ENCODE peak calls at places on chromosomes 7 and 10, in ten cellular contexts. One of them, this sample, is unnamed.

GRCh38 chr7:107998660-107999480 is 4.1 kb downstream of the LAMB1 start:
- DNase-seq in tibial nerve: no peak
- DNase-seq in GM12878: no peak
- DNase-seq in stomach: no peak
- DNase-seq in ovary: no peak
- DNase-seq in sigmoid colon: no peak
- DNase-seq in K562: no peak
- DNase-seq in H1: no peak
- DNase-seq in transverse colon: no peak
- DNase-seq in A549: no peak
- DNase-seq in this sample: no peak

GRCh38 chr7:39827571-39827970 is 122.5 kb upstream of the CDK13 start:
- DNase-seq in A549: no peak
- DNase-seq in sigmoid colon: no peak
- DNase-seq in K562: no peak
- DNase-seq in GM12878: no peak
- DNase-seq in stomach: no peak
- DNase-seq in transverse colon: no peak
- DNase-seq in ovary: no peak
- DNase-seq in tibial nerve: no peak
- DNase-seq in H1: no peak
- DNase-seq in this sample: no peak

GRCh38 chr10:130421909-130422308 is 285.7 kb downstream of the GLRX3 start:
- DNase-seq in H1: no peak
- DNase-seq in tibial nerve: no peak
- DNase-seq in transverse colon: no peak
- DNase-seq in ovary: no peak
- DNase-seq in A549: no peak
- DNase-seq in stomach: no peak
- DNase-seq in K562: no peak
- DNase-seq in sigmoid colon: no peak
- DNase-seq in GM12878: no peak
- DNase-seq in this sample: no peak

GRCh38 chr7:92179393-92179924 is 517 bp upstream of the LRRD1 start:
- DNase-seq in tibial nerve: no peak
- DNase-seq in GM12878: no peak
- DNase-seq in stomach: no peak
- DNase-seq in transverse colon: no peak
- DNase-seq in K562: no peak
- DNase-seq in A549: no peak
- DNase-seq in ovary: peak
- DNase-seq in sigmoid colon: no peak
- DNase-seq in H1: no peak
- DNase-seq in this sample: no peak

GRCh38 chr7:112745635-112746034 is 44.6 kb downstream of the TMEM168 start:
- DNase-seq in GM12878: no peak
- DNase-seq in ovary: no peak
- DNase-seq in H1: no peak
- DNase-seq in K562: no peak
- DNase-seq in stomach: no peak
- DNase-seq in A549: no peak
- DNase-seq in transverse colon: no peak
- DNase-seq in tibial nerve: no peak
- DNase-seq in sigmoid colon: no peak
- DNase-seq in this sample: no peak

GRCh38 chr10:15237351-15237750 is 68.9 kb upstream of the NMT2 start:
- DNase-seq in H1: no peak
- DNase-seq in tibial nerve: peak
- DNase-seq in K562: no peak
- DNase-seq in A549: peak
- DNase-seq in GM12878: no peak
- DNase-seq in ovary: no peak
- DNase-seq in sigmoid colon: no peak
- DNase-seq in transverse colon: no peak
- DNase-seq in stomach: no peak
- DNase-seq in this sample: no peak

GRCh38 chr7:147245274-147245673 is 1128.7 kb downstream of the CNTNAP2 start:
- DNase-seq in tibial nerve: peak
- DNase-seq in sigmoid colon: no peak
- DNase-seq in A549: peak
- DNase-seq in GM12878: no peak
- DNase-seq in stomach: peak
- DNase-seq in K562: peak
- DNase-seq in transverse colon: peak
- DNase-seq in ovary: no peak
- DNase-seq in H1: peak
- DNase-seq in this sample: no peak

GRCh38 chr10:15120523-15120922 is 23.4 kb downstream of the RPP38 start:
- DNase-seq in GM12878: no peak
- DNase-seq in stomach: no peak
- DNase-seq in transverse colon: no peak
- DNase-seq in K562: no peak
- DNase-seq in tibial nerve: no peak
- DNase-seq in A549: no peak
- DNase-seq in sigmoid colon: no peak
- DNase-seq in H1: no peak
- DNase-seq in ovary: no peak
- DNase-seq in this sample: no peak

GRCh38 chr10:2928219-2928840 is 139.0 kb upstream of the PFKP start:
- DNase-seq in ovary: no peak
- DNase-seq in H1: peak
- DNase-seq in stomach: peak
- DNase-seq in K562: peak
- DNase-seq in A549: peak
- DNase-seq in tibial nerve: peak
- DNase-seq in sigmoid colon: peak
- DNase-seq in GM12878: peak
- DNase-seq in transverse colon: peak
- DNase-seq in this sample: no peak

GRCh38 chr10:132011027-132011426 is 29.3 kb upstream of the BNIP3 start:
- DNase-seq in transverse colon: no peak
- DNase-seq in stomach: no peak
- DNase-seq in H1: no peak
- DNase-seq in ovary: no peak
- DNase-seq in A549: no peak
- DNase-seq in tibial nerve: no peak
- DNase-seq in sigmoid colon: peak
- DNase-seq in K562: no peak
- DNase-seq in GM12878: no peak
- DNase-seq in this sample: no peak

GRCh38 chr7:80386686-80387085 is 125.2 kb downstream of the GNAT3 start:
- DNase-seq in stomach: no peak
- DNase-seq in transverse colon: no peak
- DNase-seq in sigmoid colon: no peak
- DNase-seq in H1: no peak
- DNase-seq in ovary: no peak
- DNase-seq in tibial nerve: no peak
- DNase-seq in K562: no peak
- DNase-seq in GM12878: no peak
- DNase-seq in A549: no peak
- DNase-seq in this sample: no peak

DNA sequence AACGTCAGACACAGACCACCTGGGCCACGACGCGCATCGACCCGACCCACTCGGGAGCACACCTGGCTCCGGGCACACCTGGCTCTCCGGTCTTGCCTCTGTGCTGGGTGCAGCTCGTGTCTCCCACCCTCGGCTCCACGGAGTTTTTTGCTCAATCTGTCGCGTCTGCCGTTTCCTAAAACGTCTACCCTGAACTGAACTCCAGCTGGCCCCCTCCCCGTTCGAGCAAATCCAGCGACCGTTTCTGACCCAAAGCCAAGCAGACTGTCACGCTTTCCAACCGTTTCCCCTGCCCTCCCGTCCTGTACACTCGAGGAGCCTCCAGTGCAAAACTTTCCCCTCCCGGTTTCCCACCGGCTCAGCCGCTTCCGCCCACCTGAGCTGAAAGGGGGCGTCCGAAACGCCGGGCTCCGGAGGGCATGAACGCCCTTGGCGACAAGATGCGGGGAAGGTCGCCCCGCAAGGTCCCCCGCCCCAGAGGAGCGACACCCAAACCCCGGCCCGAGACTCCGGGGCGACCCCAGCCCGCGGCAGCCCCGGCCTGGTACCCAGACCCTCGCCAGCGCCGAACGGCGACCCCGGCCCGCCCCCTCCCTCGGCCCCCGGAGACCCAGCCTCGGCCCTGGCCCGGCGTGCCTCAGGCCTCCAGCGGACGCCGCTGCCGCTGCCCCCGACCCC is 591 bp downstream of the CYTH3 start:
- DNase-seq in GM12878: no peak
- DNase-seq in sigmoid colon: peak
- DNase-seq in stomach: peak
- DNase-seq in K562: peak
- DNase-seq in transverse colon: peak
- DNase-seq in H1: no peak
- DNase-seq in tibial nerve: no peak
- DNase-seq in ovary: peak
- DNase-seq in A549: no peak
- DNase-seq in this sample: peak
- TF ChIP-seq EP300 in GM12878: no peak
- TF ChIP-seq EP300 in sigmoid colon: no peak
- TF ChIP-seq EP300 in stomach: no peak
- TF ChIP-seq EP300 in K562: no peak
- TF ChIP-seq EP300 in transverse colon: no peak
- TF ChIP-seq EP300 in H1: no peak
- TF ChIP-seq EP300 in tibial nerve: no peak
- TF ChIP-seq EP300 in ovary: no peak
- TF ChIP-seq EP300 in A549: no peak
- TF ChIP-seq EP300 in this sample: no peak

DNA sequence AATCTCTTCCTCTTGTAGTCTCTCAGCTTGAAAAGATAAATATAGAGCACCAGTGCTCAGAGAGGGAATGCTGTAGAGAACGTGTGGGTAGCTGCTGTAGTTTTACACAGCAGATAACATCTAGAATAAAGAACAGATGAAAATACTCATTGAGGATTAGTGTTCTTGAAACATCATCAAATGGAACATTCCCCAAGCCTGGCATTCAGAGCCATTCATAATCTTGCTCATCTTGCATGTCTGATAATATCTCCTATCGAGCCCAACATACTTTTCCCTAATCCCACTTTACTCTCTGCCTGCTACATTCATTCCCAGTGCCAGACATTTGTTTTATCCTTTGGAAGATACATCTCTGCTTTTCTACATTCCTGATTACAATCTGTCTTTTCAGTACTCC is 35.2 kb downstream of the MCU start:
- DNase-seq in tibial nerve: no peak
- DNase-seq in stomach: no peak
- DNase-seq in transverse colon: no peak
- DNase-seq in K562: no peak
- DNase-seq in GM12878: no peak
- DNase-seq in ovary: no peak
- DNase-seq in H1: no peak
- DNase-seq in A549: no peak
- DNase-seq in sigmoid colon: no peak
- DNase-seq in this sample: no peak
- TF ChIP-seq EP300 in tibial nerve: no peak
- TF ChIP-seq EP300 in stomach: no peak
- TF ChIP-seq EP300 in transverse colon: no peak
- TF ChIP-seq EP300 in K562: no peak
- TF ChIP-seq EP300 in GM12878: no peak
- TF ChIP-seq EP300 in ovary: no peak
- TF ChIP-seq EP300 in H1: no peak
- TF ChIP-seq EP300 in A549: no peak
- TF ChIP-seq EP300 in sigmoid colon: no peak
- TF ChIP-seq EP300 in this sample: no peak

GRCh38 chr7:116528008-116528789 is 3.4 kb downstream of the CAV1 start:
- DNase-seq in A549: peak
- DNase-seq in tibial nerve: peak
- DNase-seq in GM12878: no peak
- DNase-seq in K562: no peak
- DNase-seq in stomach: no peak
- DNase-seq in sigmoid colon: peak
- DNase-seq in H1: no peak
- DNase-seq in ovary: peak
- DNase-seq in transverse colon: peak
- DNase-seq in this sample: peak
- TF ChIP-seq EP300 in A549: no peak
- TF ChIP-seq EP300 in tibial nerve: no peak
- TF ChIP-seq EP300 in GM12878: no peak
- TF ChIP-seq EP300 in K562: no peak
- TF ChIP-seq EP300 in stomach: no peak
- TF ChIP-seq EP300 in sigmoid colon: no peak
- TF ChIP-seq EP300 in H1: no peak
- TF ChIP-seq EP300 in ovary: no peak
- TF ChIP-seq EP300 in transverse colon: no peak
- TF ChIP-seq EP300 in this sample: no peak

GRCh38 chr10:88386878-88387773 is 196.0 kb downstream of the RNLS start:
- DNase-seq in H1: no peak
- DNase-seq in GM12878: peak
- DNase-seq in transverse colon: peak
- DNase-seq in K562: no peak
- DNase-seq in tibial nerve: peak
- DNase-seq in ovary: no peak
- DNase-seq in stomach: no peak
- DNase-seq in sigmoid colon: peak
- DNase-seq in A549: peak
- DNase-seq in this sample: no peak

GRCh38 chr10:88389456-88389855 is 193.7 kb downstream of the RNLS start:
- DNase-seq in H1: no peak
- DNase-seq in sigmoid colon: no peak
- DNase-seq in ovary: no peak
- DNase-seq in tibial nerve: peak
- DNase-seq in GM12878: peak
- DNase-seq in A549: peak
- DNase-seq in stomach: no peak
- DNase-seq in transverse colon: peak
- DNase-seq in K562: peak
- DNase-seq in this sample: no peak

GRCh38 chr10:88386204-88386877 is 196.8 kb downstream of the RNLS start:
- DNase-seq in H1: no peak
- DNase-seq in A549: peak
- DNase-seq in GM12878: peak
- DNase-seq in K562: no peak
- DNase-seq in ovary: no peak
- DNase-seq in transverse colon: no peak
- DNase-seq in tibial nerve: no peak
- DNase-seq in sigmoid colon: no peak
- DNase-seq in stomach: no peak
- DNase-seq in this sample: no peak

GRCh38 chr10:88382699-88383098 is 200.4 kb downstream of the RNLS start:
- DNase-seq in ovary: no peak
- DNase-seq in H1: no peak
- DNase-seq in tibial nerve: no peak
- DNase-seq in GM12878: no peak
- DNase-seq in stomach: no peak
- DNase-seq in sigmoid colon: no peak
- DNase-seq in A549: no peak
- DNase-seq in transverse colon: no peak
- DNase-seq in K562: no peak
- DNase-seq in this sample: no peak

DNA sequence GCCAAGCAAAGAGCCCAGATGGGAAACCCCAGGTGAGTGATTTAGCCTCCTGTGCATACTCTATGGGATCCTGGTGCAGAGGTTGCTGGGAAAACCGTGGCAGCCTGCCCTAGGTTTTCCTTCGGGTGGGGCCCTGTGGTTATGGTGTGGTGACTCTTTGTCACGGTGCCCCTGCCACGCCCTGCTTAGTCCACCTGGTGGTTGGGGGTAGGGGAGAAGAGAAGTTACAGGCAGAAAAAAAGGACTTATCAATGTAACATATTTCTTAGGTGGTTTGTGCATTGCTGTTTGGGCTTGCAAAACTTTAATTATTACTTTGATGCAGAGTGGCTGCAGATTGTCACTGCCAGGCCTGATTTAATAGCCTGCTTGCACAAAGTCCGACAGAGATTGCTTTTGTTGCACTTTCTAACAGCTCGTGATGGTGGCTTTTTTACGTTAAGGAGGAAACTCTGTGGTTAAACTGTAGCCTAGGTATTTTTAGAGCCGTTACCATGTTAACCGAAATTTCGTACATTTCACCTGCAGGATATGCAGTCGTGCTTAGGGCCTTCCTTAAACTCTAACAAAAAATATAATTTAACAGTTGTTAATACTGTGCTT is 197.4 kb downstream of the RNLS start:
- DNase-seq in K562: no peak
- DNase-seq in A549: peak
- DNase-seq in H1: no peak
- DNase-seq in tibial nerve: no peak
- DNase-seq in transverse colon: peak
- DNase-seq in GM12878: peak
- DNase-seq in ovary: peak
- DNase-seq in sigmoid colon: peak
- DNase-seq in stomach: peak
- DNase-seq in this sample: no peak
- TF ChIP-seq EP300 in K562: no peak
- TF ChIP-seq EP300 in A549: no peak
- TF ChIP-seq EP300 in H1: no peak
- TF ChIP-seq EP300 in tibial nerve: no peak
- TF ChIP-seq EP300 in transverse colon: peak
- TF ChIP-seq EP300 in GM12878: peak
- TF ChIP-seq EP300 in ovary: no peak
- TF ChIP-seq EP300 in sigmoid colon: no peak
- TF ChIP-seq EP300 in stomach: no peak
- TF ChIP-seq EP300 in this sample: no peak